ENCODE peak calls at places on chromosome 13, in four cellular contexts. Z, V, D and M are unnamed samples.
A peak's percentile ranks its signal among the peaks of the same experiment; 100 is the strongest.

GRCh38 chr13:42398542-42398941 is 126.6 kb downstream of the AKAP11 start:
- DNase-seq in Z (no peak), V (no peak), D (no peak), M (no peak)

GRCh38 chr13:109818136-109818535 is 31.8 kb upstream of the IRS2 start:
- DNase-seq in Z (no peak), V (no peak), D (no peak), M (no peak)

GRCh38 chr13:85586422-85586831 is 212.8 kb downstream of the SLITRK6 start:
- DNase-seq in Z (no peak), V (no peak), D (no peak), M (no peak)

GRCh38 chr13:107271226-107271625 is 703.3 kb upstream of the ARGLU1 start:
- DNase-seq in Z (no peak), V (no peak), D (no peak), M (no peak)

GRCh38 chr13:20405691-20406090 is 120.0 kb downstream of the CRYL1 start:
- DNase-seq in Z (no peak), V (no peak), D (no peak), M (no peak)

GRCh38 chr13:112730157-112730671 is 40.4 kb downstream of the ATP11A start:
- DNase-seq in Z (no peak), V (peak; percentile 67), D (no peak), M (no peak)

GRCh38 chr13:34657716-34658115 is 284.4 kb upstream of the NBEA start:
- DNase-seq in Z (no peak), V (no peak), D (no peak), M (no peak)

GRCh38 chr13:75452564-75452963 is 29.4 kb downstream of the TBC1D4 start:
- DNase-seq in Z (no peak), V (no peak), D (no peak), M (no peak)

GRCh38 chr13:25247345-25247744 is 39.9 kb downstream of the MTMR6 start:
- DNase-seq in Z (no peak), V (no peak), D (no peak), M (no peak)

GRCh38 chr13:90008707-90009149 is 1338.8 kb upstream of the MIR17HG start:
- DNase-seq in Z (no peak), V (no peak), D (no peak), M (no peak)

GRCh38 chr13:46198794-46199193 is 12.9 kb upstream of the LRRC63 start:
- DNase-seq in Z (no peak), V (no peak), D (no peak), M (no peak)

GRCh38 chr13:40026741-40027140 is 371.3 kb downstream of the COG6 start:
- DNase-seq in Z (no peak), V (no peak), D (no peak), M (no peak)

GRCh38 chr13:113852536-113853517 is 11.0 kb downstream of the GAS6 start:
- DNase-seq in Z (no peak), V (no peak), D (no peak), M (no peak)

GRCh38 chr13:113851826-113852535 is 11.9 kb downstream of the GAS6 start:
- DNase-seq in Z (no peak), V (no peak), D (no peak), M (no peak)

GRCh38 chr13:113854238-113855011 is 9.5 kb downstream of the GAS6 start:
- DNase-seq in Z (no peak), V (peak; percentile 61), D (no peak), M (no peak)

GRCh38 chr13:113855012-113855921 is 8.6 kb downstream of the GAS6 start:
- DNase-seq in Z (no peak), V (peak; percentile 52), D (no peak), M (no peak)

GRCh38 chr13:113853518-113854237 is 10.2 kb downstream of the GAS6 start:
- DNase-seq in Z (no peak), V (peak; percentile 35), D (no peak), M (no peak)
- H3K27ac ChIP-seq in Z (no peak overlapping the region), V (peak overlapping the region; percentile 82), D (no peak overlapping the region), M (peak overlapping the region; percentile 49)

GRCh38 chr13:95714142-95714832 is 37.3 kb downstream of the DNAJC3 start:
- DNase-seq in Z (no peak), V (no peak), D (no peak), M (no peak)
- H3K27ac ChIP-seq in Z (no peak overlapping the region), V (no peak overlapping the region), D (no peak overlapping the region), M (no peak overlapping the region)

GRCh38 chr13:101712026-101712348 is 259.5 kb downstream of the ITGBL1 start:
- DNase-seq in Z (no peak), V (no peak), D (no peak), M (no peak)
- H3K27ac ChIP-seq in Z (peak overlapping the region; percentile 17), V (no peak overlapping the region), D (no peak overlapping the region), M (no peak overlapping the region)

GRCh38 chr13:68745517-68745916 is 1362.1 kb upstream of the ATXN8OS start:
- DNase-seq in Z (no peak), V (no peak), D (no peak), M (no peak)

GRCh38 chr13:68749801-68750200 is 1357.8 kb upstream of the ATXN8OS start:
- DNase-seq in Z (no peak), V (no peak), D (no peak), M (no peak)

DNA sequence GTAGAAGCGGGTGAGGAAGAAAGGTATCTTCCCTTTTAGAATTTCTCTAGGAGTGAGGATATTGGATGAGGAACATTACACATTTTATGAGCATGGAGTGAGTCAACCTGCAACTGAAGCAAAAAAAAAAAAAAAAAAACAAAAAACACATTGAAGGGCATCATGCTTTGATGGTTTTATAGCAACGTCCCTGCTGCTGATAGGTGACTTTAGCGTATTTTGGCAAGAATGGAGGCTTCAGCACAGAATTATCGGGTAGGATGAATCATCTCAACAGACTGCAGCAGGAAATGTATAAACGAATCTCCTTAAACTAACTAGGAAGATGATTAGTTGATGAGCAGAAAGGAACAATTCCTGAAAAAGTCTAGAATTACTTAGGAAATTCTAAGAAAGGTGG is 1359.6 kb upstream of the ATXN8OS start:
- DNase-seq in Z (no peak), V (no peak), D (no peak), M (no peak)
- H3K27ac ChIP-seq in Z (no peak overlapping the region), V (no peak overlapping the region), D (no peak overlapping the region), M (no peak overlapping the region)

GRCh38 chr13:98389319-98389718 is 187.6 kb downstream of the STK24 start:
- DNase-seq in Z (no peak), V (no peak), D (no peak), M (no peak)

GRCh38 chr13:98390086-98390697 is 186.7 kb downstream of the STK24 start:
- DNase-seq in Z (no peak), V (no peak), D (no peak), M (no peak)

GRCh38 chr13:98384739-98385138 is 192.2 kb downstream of the STK24 start:
- DNase-seq in Z (no peak), V (no peak), D (no peak), M (no peak)

GRCh38 chr13:98385591-98385990 is 191.3 kb downstream of the STK24 start:
- DNase-seq in Z (no peak), V (no peak), D (no peak), M (no peak)

GRCh38 chr13:98386632-98387031 is 190.3 kb downstream of the STK24 start:
- DNase-seq in Z (no peak), V (no peak), D (no peak), M (no peak)
- H3K27ac ChIP-seq in Z (no peak overlapping the region), V (no peak overlapping the region), D (no peak overlapping the region), M (no peak overlapping the region)

GRCh38 chr13:44930907-44931676 is 58.2 kb downstream of the NUFIP1 start:
- DNase-seq in Z (no peak), V (no peak), D (no peak), M (no peak)
- H3K27ac ChIP-seq in Z (peak overlapping the region; percentile 79), V (no peak overlapping the region), D (no peak overlapping the region), M (no peak overlapping the region)

DNA sequence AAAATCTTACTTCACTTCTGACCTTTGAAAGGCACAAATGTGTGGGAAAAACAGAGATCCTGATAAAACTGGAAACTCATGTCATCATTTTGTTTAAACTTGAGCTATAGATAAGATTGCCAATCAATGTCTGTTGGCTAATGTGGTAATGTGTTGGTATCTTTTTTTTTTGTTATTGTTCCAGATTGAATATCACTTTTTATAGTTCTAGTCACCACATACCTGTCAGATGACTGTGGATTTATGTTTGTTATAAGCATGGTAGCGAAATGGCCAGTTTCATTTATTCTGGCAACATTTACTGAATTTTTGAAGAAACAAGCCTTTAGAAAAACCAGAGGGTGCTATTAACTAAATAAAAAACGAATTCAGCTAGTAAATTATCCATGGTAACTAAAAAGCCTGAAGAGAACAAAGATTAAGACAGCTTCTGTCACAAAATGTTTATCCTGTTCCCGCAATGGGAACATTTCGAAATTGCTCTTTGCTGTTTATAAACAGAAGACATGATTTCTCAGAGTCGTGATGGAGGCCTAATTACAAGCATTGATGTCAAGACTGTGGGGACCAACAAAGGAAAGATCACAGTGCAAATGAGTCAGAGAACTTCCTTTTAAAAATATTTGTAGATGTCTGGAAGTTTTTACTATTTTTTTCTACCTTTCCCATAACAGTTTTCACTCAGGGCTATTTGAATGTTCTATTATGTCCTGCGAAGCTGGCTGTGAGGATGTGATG is 82.9 kb upstream of the POSTN start:
- DNase-seq in Z (no peak), V (no peak), D (no peak), M (no peak)
- H3K27ac ChIP-seq in Z (peak overlapping the region; percentile 64), V (no peak overlapping the region), D (no peak overlapping the region), M (no peak overlapping the region)

GRCh38 chr13:51827254-51827653 is 17.7 kb downstream of the TMEM272 start:
- DNase-seq in Z (no peak), V (no peak), D (no peak), M (no peak)

GRCh38 chr13:51825681-51826254 is 19.2 kb downstream of the TMEM272 start:
- DNase-seq in Z (no peak), V (no peak), D (peak; percentile 61), M (no peak)

GRCh38 chr13:51825165-51825592 is 19.8 kb downstream of the TMEM272 start:
- DNase-seq in Z (no peak), V (no peak), D (peak; percentile 75), M (no peak)

GRCh38 chr13:51823861-51824260 is 19.9 kb upstream of the DHRS12 start:
- DNase-seq in Z (no peak), V (no peak), D (no peak), M (no peak)

GRCh38 chr13:51826606-51827005 is 18.4 kb downstream of the TMEM272 start:
- DNase-seq in Z (no peak), V (peak; percentile 71), D (peak; percentile 28), M (no peak)
- H3K27ac ChIP-seq in Z (no peak overlapping the region), V (peak overlapping the region; percentile 73), D (peak overlapping the region; percentile 85), M (no peak overlapping the region)